ENCODE peak calls at places on chromosomes 4 and X, in five cellular contexts. J, K, N, R and A are unnamed samples.

GRCh38 chrX:107894038-107894437 is 68.4 kb downstream of the MID2 start:
- DNase-seq in N (peak), R (peak), K (peak), J (peak), A (no peak)

GRCh38 chr4:828641-829271 is 2.8 kb upstream of the CPLX1 start:
- DNase-seq in J (peak), R (no peak), N (peak), K (peak), A (no peak)

GRCh38 chr4:158758142-158758541 is 10.7 kb upstream of the FNIP2 start:
- DNase-seq in J (no peak), K (no peak), R (peak), N (no peak), A (no peak)

GRCh38 chr4:176964116-176964691 is 171.5 kb upstream of the VEGFC start:
- DNase-seq in K (no peak), R (no peak), J (peak), N (no peak), A (no peak)

GRCh38 chr4:124946696-124947095 is 234.2 kb upstream of the ANKRD50 start:
- DNase-seq in R (no peak), J (no peak), N (no peak), K (no peak), A (no peak)

GRCh38 chr4:132709024-132709423 is 440.1 kb upstream of the PCDH10 start:
- DNase-seq in J (no peak), R (no peak), N (no peak), K (no peak), A (no peak)

GRCh38 chr4:8831221-8832129 is 40.2 kb downstream of the HMX1 start:
- DNase-seq in K (peak), N (no peak), J (no peak), R (no peak), A (no peak)

GRCh38 chr4:181528570-181529184 is 714.5 kb upstream of the TENM3 start:
- DNase-seq in K (peak), R (peak), J (peak), N (peak), A (peak)

GRCh38 chr4:5999830-6000365 is 18.3 kb downstream of the C4orf50 start:
- DNase-seq in K (no peak), N (no peak), R (no peak), J (no peak), A (no peak)

GRCh38 chr4:71230258-71230594 is 108.6 kb upstream of the SLC4A4 start:
- DNase-seq in K (no peak), R (peak), N (no peak), J (no peak), A (no peak)

GRCh38 chr4:47209833-47210232 is 178.5 kb downstream of the GABRB1 start:
- DNase-seq in R (peak), J (no peak), N (no peak), K (no peak), A (no peak)

GRCh38 chr4:52982246-52982950 is 120.3 kb downstream of the RASL11B start:
- DNase-seq in N (peak), R (peak), J (peak), K (peak), A (no peak)

DNA sequence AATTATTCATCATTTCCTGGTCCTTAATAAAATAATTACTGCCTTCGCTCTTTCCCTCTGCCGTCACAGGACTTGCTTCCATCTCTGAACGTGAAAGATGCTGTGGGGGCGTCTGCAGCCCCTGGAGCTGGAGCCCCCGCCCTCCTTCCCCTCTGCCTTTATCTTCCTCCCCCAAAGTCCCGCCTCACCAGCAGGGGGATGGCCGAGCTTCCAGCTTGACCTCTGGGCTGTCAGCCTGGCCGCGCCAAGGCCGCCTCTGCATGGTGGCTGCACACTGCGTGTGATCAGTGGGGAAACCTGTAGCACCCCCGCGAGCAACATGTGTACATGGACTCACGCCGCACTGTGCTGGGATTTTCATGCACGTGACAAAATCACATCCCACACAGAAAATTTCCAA is 26.4 kb upstream of the PSAPL1 start:
- DNase-seq in R (no peak), J (no peak), N (no peak), K (peak), A (peak)
- TF ChIP-seq RFX5 in R (no peak), J (no peak), N (no peak), K (no peak), A (no peak)

GRCh38 chrX:12997898-12998687 is 23.2 kb downstream of the TMSB4X start:
- DNase-seq in N (no peak), J (no peak), R (no peak), K (no peak), A (no peak)

GRCh38 chrX:13001097-13001496 is 26.2 kb downstream of the TMSB4X start:
- DNase-seq in N (no peak), R (no peak), K (no peak), J (no peak), A (no peak)

GRCh38 chrX:12999422-12999821 is 24.5 kb downstream of the TMSB4X start:
- DNase-seq in N (no peak), J (no peak), R (peak), K (no peak), A (no peak)

GRCh38 chrX:13001961-13002671 is 27.2 kb downstream of the TMSB4X start:
- DNase-seq in N (no peak), R (peak), K (no peak), J (no peak), A (no peak)

GRCh38 chrX:13000311-13000811 is 25.5 kb downstream of the TMSB4X start:
- DNase-seq in K (no peak), J (no peak), N (no peak), R (no peak), A (no peak)
- TF ChIP-seq RFX5 in K (no peak), J (no peak), N (no peak), R (no peak), A (no peak)

DNA sequence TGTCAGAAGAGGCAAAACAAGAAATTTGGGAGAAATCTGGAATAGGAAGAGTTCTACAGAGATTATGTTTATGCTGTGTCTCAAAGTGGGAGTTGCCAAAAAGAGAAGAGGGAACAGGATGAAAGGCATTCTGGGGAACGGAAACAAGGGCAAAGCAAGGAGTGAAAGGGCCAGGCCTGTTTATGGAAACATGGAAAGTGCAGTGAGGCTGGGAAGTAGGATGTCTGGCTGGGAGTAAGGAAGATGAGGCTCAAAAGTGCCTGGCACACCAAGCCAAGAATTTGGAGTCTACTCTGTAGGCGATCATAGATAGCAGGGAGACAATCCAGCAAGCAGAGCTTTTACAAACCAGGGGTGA is 1.8 kb upstream of the CUL4B start:
- DNase-seq in N (no peak), J (no peak), R (no peak), K (no peak), A (no peak)
- TF ChIP-seq RFX5 in N (no peak), J (no peak), R (no peak), K (no peak), A (no peak)

DNA sequence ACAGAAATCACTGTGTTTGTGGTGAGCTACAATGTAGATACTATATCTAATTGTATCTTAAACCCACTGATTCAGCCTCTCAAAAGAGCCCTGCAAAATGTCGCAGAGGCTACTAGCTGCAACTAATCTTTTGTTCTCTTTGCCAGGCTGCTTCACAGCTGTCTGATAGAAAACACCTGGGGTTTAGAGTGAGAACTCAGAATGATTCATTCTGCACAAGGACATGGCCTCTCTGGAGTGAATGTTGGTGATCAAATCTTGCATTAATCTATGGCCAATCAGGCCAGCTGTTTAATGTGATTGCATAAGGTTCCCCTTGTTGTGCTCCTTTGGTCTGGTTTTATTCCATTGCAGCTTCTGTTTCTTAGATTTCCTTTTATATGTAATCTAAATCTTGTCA is 100.3 kb downstream of the EMCN start:
- DNase-seq in N (no peak), J (no peak), K (peak), R (peak), A (no peak)
- TF ChIP-seq RFX5 in N (no peak), J (no peak), K (no peak), R (no peak), A (no peak)

DNA sequence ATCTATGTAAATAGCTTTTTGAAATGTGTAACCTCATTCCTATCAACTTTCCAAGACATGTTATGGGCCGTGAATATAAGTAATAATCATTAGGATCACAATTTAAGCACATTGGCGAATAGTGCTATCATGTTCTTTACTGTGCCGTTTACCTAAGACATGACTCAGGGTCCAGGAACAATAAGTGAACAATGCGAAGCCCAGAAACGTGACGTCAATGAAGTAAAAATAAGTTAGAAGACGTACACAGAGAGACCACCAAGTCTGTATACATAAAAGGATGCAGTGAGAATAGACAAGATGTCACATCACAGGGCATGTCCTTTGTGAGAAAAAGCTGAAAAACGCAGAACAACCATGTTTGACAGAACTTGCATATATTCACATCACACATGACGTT is 49.3 kb upstream of the FAT1 start:
- DNase-seq in K (no peak), J (peak), R (peak), N (no peak), A (no peak)
- TF ChIP-seq RFX5 in K (no peak), J (no peak), R (no peak), N (no peak), A (no peak)

DNA sequence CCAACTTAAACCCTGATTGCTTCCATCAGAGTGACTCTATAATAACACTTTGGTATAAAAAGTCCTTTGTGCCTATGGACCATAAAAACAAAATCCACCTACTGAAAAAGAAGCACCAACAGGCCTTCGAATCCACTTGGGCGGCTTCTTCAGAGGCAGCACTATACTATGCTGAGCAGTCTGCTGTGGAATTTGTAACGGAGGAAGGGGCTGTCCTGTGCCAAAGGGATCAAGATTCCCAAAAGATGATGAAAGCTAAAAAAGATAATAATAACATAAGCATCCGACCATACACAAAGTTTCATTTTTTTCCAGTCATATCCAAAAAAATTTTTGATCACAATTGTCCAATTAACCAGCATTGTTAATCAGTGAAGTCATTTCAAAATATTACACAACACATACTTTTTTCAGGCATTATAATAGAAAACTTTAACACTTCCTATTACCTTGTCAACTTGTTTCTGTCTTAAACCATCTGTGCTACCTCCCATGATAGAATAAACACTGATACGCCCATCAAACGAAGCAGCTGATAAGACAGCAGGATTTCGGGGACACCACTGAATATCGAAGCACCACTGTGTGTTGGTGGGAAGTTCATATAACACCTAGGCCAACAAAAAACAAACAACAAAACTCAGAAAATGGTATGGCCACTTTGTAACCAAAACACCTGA is 24.1 kb downstream of the SEC31A start:
- DNase-seq in N (no peak), K (no peak), R (peak), J (no peak), A (no peak)
- TF ChIP-seq RFX5 in N (no peak), K (no peak), R (no peak), J (no peak), A (no peak)

DNA sequence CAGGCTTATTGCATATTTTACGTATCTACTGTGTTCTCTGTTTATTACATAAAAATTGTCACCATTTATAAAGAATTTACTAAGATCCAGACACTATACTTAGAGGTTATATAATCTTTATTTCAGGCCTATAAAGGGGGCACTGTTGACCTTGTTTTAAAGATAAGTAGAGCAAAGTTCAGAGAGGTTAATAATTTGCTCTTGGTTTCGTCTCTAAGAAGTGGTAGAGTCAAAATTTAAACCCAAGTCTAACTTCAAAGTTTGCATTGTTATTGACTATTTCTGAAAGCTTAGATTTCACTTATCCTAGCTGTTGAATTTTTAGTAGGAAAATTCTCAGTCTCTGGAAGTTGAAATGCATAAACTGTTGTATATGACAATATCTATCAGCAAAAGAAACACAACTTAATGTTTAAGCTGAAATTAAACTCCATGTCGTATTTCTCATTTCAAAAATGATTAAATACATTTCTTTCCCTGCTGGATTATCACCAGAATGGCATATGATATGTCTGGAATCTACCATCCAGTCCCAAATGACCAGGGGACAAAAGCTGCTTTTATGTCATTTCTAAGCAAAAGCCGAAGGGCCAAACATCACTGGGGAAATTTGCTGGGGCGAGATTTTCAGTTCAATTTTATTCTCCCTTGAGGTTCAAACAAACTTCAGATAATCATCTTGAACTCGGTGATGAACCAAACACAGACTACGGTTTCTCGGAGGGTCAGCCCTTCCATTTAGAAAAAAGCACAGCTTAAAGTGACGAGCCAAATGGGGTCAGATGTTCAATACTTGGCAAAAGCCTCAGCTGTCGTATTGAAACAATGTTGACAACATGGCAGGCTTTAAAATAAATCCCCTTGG is 138.3 kb downstream of the SLC7A11 start:
- DNase-seq in J (no peak), N (peak), K (no peak), R (no peak), A (no peak)
- TF ChIP-seq RFX5 in J (no peak), N (no peak), K (no peak), R (no peak), A (no peak)

GRCh38 chrX:74421181-74422028 is at the start of gene SLC16A2:
- DNase-seq in N (no peak), J (peak), K (peak), R (peak), A (no peak)

GRCh38 chrX:74422029-74422352 is 698 bp downstream of the SLC16A2 start:
- DNase-seq in N (no peak), K (peak), R (no peak), J (no peak), A (no peak)

GRCh38 chrX:74423289-74423985 is 2.1 kb downstream of the SLC16A2 start:
- DNase-seq in R (no peak), J (no peak), N (no peak), K (no peak), A (no peak)

GRCh38 chrX:74420194-74421035 is 878 bp upstream of the SLC16A2 start:
- DNase-seq in K (peak), J (peak), R (peak), N (no peak), A (peak)

GRCh38 chrX:74422576-74423288 is 1.4 kb downstream of the SLC16A2 start:
- DNase-seq in R (peak), N (peak), K (peak), J (no peak), A (no peak)
- TF ChIP-seq RFX5 in R (no peak), N (no peak), K (no peak), J (no peak), A (no peak)